ENCODE peak calls at places on chromosomes 4 and X, in eight cellular contexts. H is uterus, E is suprapubic skin, J is stomach, S is upper lobe of left lung, Y is gastrocnemius medialis, Q is GM12891, O is HepG2. V is an unnamed sample.

GRCh38 chrX:111098874-111099273 is 2.9 kb downstream of the PAK3 start:
- DNase-seq in H (peak), E (no peak), J (peak), S (peak), Y (no peak), Q (peak), O (peak), V (peak)

GRCh38 chr4:19739101-19739651 is 512.5 kb upstream of the SLIT2 start:
- DNase-seq in H (no peak), E (no peak), J (no peak), S (no peak), Y (no peak), Q (no peak), O (no peak), V (no peak)

GRCh38 chr4:13541176-13541604 is 3.1 kb downstream of the NKX3-2 start:
- DNase-seq in H (no peak), E (no peak), J (no peak), S (no peak), Y (no peak), Q (no peak), O (no peak), V (no peak)

GRCh38 chr4:5143306-5143861 is 92.1 kb downstream of the STK32B start:
- DNase-seq in H (no peak), E (no peak), J (no peak), S (no peak), Y (no peak), Q (no peak), O (no peak), V (peak)

GRCh38 chr4:81688085-81688484 is 216.4 kb upstream of the RASGEF1B start:
- DNase-seq in H (no peak), E (no peak), J (no peak), S (no peak), Y (no peak), Q (no peak), O (no peak), V (no peak)

GRCh38 chr4:101871962-101872676 is 81.6 kb downstream of the BANK1 start:
- DNase-seq in H (no peak), E (no peak), J (no peak), S (no peak), Y (no peak), Q (no peak), O (no peak), V (no peak)

GRCh38 chr4:73815145-73815544 is 21.3 kb upstream of the CXCL6 start:
- DNase-seq in H (no peak), E (no peak), J (no peak), S (no peak), Y (no peak), Q (no peak), O (no peak), V (no peak)

GRCh38 chr4:138892483-138893386 is 122.8 kb upstream of the NOCT start:
- DNase-seq in H (no peak), E (no peak), J (no peak), S (peak), Y (no peak), Q (no peak), O (no peak), V (no peak)

GRCh38 chrX:5829060-5829459 is 399.6 kb downstream of the NLGN4X start:
- DNase-seq in H (no peak), E (no peak), J (no peak), S (no peak), Y (no peak), Q (no peak), O (no peak), V (no peak)

GRCh38 chr4:20395160-20395773 is 143.6 kb downstream of the SLIT2 start:
- DNase-seq in H (no peak), E (no peak), J (peak), S (no peak), Y (no peak), Q (no peak), O (peak), V (peak)

DNA sequence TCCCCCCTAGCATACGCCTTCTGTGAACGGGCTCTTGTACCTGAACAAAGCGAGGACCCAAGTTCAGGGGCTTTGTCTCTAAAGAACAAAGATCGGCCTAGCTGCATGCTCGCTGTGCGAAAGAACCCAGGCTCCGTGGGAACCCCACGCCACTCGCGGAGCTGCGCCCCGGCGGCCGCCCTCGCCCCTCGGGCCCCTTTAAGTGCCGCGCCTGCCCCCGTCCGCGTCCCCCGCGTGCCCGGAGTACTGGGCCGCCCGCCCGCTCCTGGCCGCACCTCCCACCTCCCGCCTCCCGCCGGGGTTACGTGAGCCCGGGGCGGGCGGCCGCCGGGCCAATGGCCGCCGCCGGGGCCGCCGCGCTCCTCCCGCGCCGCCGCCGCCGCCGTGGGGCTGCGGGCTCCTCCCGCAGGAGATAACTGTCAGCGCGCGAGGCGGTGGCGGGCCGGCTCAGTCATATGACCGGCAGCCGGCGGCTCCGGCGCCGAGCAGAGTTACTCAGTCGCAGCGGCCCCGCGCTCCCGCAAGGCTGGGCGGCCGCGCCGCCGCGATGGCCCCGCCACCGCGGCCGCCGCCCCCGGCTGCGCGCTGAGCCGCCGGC is at the start of gene FNIP2:
- DNase-seq in H (peak), E (peak), J (peak), S (peak), Y (peak), Q (peak), O (peak), V (peak)
- TF ChIP-seq POLR2A in H (peak), E (peak), J (no peak), S (peak), Y (peak), Q (no peak), O (peak), V (peak)

GRCh38 chr4:38781854-38782261 is 932 bp downstream of the TLR10 start:
- DNase-seq in H (no peak), E (no peak), J (no peak), S (no peak), Y (no peak), Q (no peak), O (no peak), V (no peak)
- TF ChIP-seq POLR2A in H (no peak), E (no peak), J (no peak), S (no peak), Y (no peak), Q (no peak), O (no peak), V (no peak)

GRCh38 chr4:173530326-173531062 is 465 bp upstream of the HAND2 start:
- DNase-seq in H (peak), E (no peak), J (no peak), S (peak), Y (no peak), Q (no peak), O (no peak), V (no peak)

GRCh38 chr4:173529505-173530325 is at the start of gene HAND2:
- DNase-seq in H (peak), E (peak), J (no peak), S (peak), Y (peak), Q (no peak), O (no peak), V (no peak)

GRCh38 chr4:173527103-173527876 is 2.7 kb downstream of the HAND2 start:
- DNase-seq in H (no peak), E (no peak), J (no peak), S (peak), Y (no peak), Q (no peak), O (no peak), V (no peak)

GRCh38 chr4:173526724-173527102 is 3.3 kb downstream of the HAND2 start:
- DNase-seq in H (no peak), E (no peak), J (no peak), S (no peak), Y (no peak), Q (no peak), O (no peak), V (no peak)

GRCh38 chr4:173528378-173529321 is 1.4 kb downstream of the HAND2 start:
- DNase-seq in H (peak), E (no peak), J (no peak), S (peak), Y (no peak), Q (no peak), O (no peak), V (no peak)
- TF ChIP-seq POLR2A in H (peak), E (no peak), J (no peak), S (no peak), Y (no peak), Q (no peak), O (no peak), V (no peak)

DNA sequence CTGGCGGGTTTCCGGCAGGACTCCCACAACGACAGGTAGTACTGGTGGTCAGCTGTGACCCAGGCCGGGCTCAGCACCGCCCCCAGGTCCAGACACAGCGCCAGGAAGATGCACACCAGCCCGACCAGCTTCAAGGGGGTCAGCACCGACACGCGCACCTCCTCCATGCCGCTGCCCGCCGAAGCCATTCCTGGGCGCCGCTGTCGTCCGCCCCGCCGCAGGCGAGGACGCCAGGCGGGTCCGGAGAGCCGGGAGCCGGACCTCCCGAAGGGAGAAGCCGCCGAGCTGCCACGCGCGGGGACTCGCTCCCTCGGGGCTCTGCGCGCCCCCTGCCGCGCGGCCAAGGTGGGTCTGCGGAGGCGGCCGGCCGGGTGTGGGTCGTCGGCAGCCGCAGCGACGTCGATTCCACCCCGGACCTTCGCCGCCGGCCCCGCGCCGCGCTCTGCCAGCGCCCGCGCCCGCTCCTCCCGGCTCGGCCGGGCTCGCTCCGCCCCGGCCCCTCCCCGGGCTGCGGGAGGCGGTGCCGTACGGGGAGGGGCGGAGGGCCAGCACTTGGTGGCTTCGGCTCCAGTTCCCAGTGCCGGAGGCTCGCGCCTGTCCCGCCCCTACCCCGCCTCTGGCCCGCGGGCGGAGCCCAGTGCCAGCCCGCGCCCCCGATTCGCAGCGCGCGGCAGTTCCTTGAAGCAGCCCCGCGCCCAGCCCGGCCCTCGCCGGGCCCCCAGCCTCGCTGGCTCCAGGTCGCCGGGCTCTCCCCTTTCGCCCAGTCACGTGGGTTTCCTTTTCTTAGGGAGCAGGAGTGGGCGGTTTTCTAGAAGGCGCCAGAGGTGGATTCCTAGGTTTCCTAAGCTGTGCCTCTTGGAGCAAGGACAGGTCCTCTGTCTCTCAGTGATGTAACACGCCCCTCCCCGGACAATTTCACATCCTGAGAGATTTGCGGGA is at the start of gene TMEM47:
- DNase-seq in H (peak), E (peak), J (peak), S (peak), Y (peak), Q (peak), O (no peak), V (peak)
- TF ChIP-seq POLR2A in H (peak), E (peak), J (no peak), S (peak), Y (peak), Q (no peak), O (no peak), V (no peak)

GRCh38 chr4:48985976-48986653 is at the start of gene CWH43:
- DNase-seq in H (no peak), E (no peak), J (peak), S (peak), Y (no peak), Q (peak), O (no peak), V (no peak)
- TF ChIP-seq POLR2A in H (no peak), E (no peak), J (no peak), S (no peak), Y (no peak), Q (no peak), O (no peak), V (no peak)

GRCh38 chr4:120395746-120396145 is 329.1 kb upstream of the MAD2L1 start:
- DNase-seq in H (no peak), E (no peak), J (no peak), S (no peak), Y (no peak), Q (no peak), O (no peak), V (no peak)
- TF ChIP-seq POLR2A in H (no peak), E (no peak), J (no peak), S (no peak), Y (no peak), Q (no peak), O (no peak), V (no peak)

GRCh38 chr4:169601016-169601771 is 11.2 kb downstream of the NEK1 start:
- DNase-seq in H (no peak), E (no peak), J (no peak), S (no peak), Y (no peak), Q (no peak), O (no peak), V (no peak)
- TF ChIP-seq POLR2A in H (no peak), E (no peak), J (no peak), S (no peak), Y (no peak), Q (no peak), O (no peak), V (no peak)

V was measured in erythroblast.